ENCODE peak calls at places on chromosomes 6 and 20, in eight cellular contexts. G is NCI-H2171 treated with DMSO at 0.1 percent for 48 hours; W is activated effector memory CD4-positive, alpha-beta T cell treated with anti-CD3 and anti-CD28 coated beads, Interleukin-2, amount 50 U/mL, for 16 hours; X is cardiac muscle cell; B is globus pallidus; T is WTC11; O is T follicular helper cell; M is cerebellum. C is an unnamed sample.

GRCh38 chr20:44354979-44355502 is 458 bp upstream of the HNF4A start:
- DNase-seq in G (no peak), W (no peak), X (no peak), B (no peak), T (no peak), O (no peak), M (no peak), C (no peak)

GRCh38 chr6:169629256-169629655 is 72.6 kb downstream of the WDR27 start:
- DNase-seq in G (no peak), W (no peak), X (no peak), B (no peak), T (no peak), O (no peak), M (no peak), C (no peak)

GRCh38 chr6:12228447-12229146 is 61.6 kb upstream of the EDN1 start:
- DNase-seq in G (no peak), W (no peak), X (no peak), B (no peak), T (no peak), O (no peak), M (no peak), C (no peak)

GRCh38 chr20:63698739-63699465 is 2.5 kb downstream of the TNFRSF6B start:
- DNase-seq in G (no peak), W (peak), X (peak), B (no peak), T (no peak), O (no peak), M (no peak), C (no peak)

GRCh38 chr6:82363368-82364086 is at the start of gene TPBG:
- DNase-seq in G (no peak), W (peak), X (peak), B (no peak), T (peak), O (no peak), M (peak), C (no peak)

GRCh38 chr20:41136336-41136694 is 1.0 kb upstream of the PLCG1 start:
- DNase-seq in G (peak), W (no peak), X (no peak), B (no peak), T (no peak), O (no peak), M (no peak), C (no peak)

GRCh38 chr20:61938839-61939690 is 126.6 kb downstream of the TAF4 start:
- DNase-seq in G (no peak), W (peak), X (no peak), B (no peak), T (peak), O (no peak), M (no peak), C (no peak)

GRCh38 chr20:17533396-17533795 is 2.2 kb upstream of the BFSP1 start:
- DNase-seq in G (peak), W (no peak), X (peak), B (peak), T (no peak), O (no peak), M (no peak), C (no peak)

GRCh38 chr20:297925-298754 is 770 bp downstream of the ZCCHC3 start:
- DNase-seq in G (peak), W (peak), X (peak), B (peak), T (peak), O (peak), M (peak), C (no peak)

GRCh38 chr6:106110167-106110826 is 24.2 kb downstream of the PRDM1 start:
- DNase-seq in G (no peak), W (no peak), X (no peak), B (no peak), T (no peak), O (no peak), M (no peak), C (no peak)